ENCODE peak calls at places on chromosomes 3 and 15, in six cellular contexts. G is spleen, Y is K562, H is Peyer's patch, F is psoas muscle, O is suprapubic skin. L is an unnamed sample. For H3K4me1, the result is how much of the 10 kb centered on the place peaks cover.

GRCh38 chr3:197352382-197352781 is 54.0 kb upstream of the DLG1 start:
- DNase-seq in G (no peak), Y (no peak), H (no peak), F (peak), O (no peak), L (no peak)

GRCh38 chr3:73192036-73192738 is 130.7 kb downstream of the EBLN2 start:
- DNase-seq in G (no peak), Y (peak), H (no peak), F (no peak), O (no peak), L (no peak)

GRCh38 chr3:111229301-111229700 is 157.7 kb downstream of the NECTIN3 start:
- DNase-seq in G (no peak), Y (no peak), H (no peak), F (no peak), O (no peak), L (no peak)

GRCh38 chr3:129304141-129304540 is 25.5 kb downstream of the HMCES start:
- DNase-seq in G (no peak), Y (no peak), H (no peak), F (no peak), O (no peak), L (no peak)

GRCh38 chr3:16352428-16352827 is 87.4 kb downstream of the OXNAD1 start:
- DNase-seq in G (no peak), Y (no peak), H (no peak), F (no peak), O (no peak), L (peak)

GRCh38 chr15:59918994-59919951 is 84.8 kb upstream of the FOXB1 start:
- DNase-seq in G (no peak), Y (no peak), H (no peak), F (no peak), O (no peak), L (no peak)

GRCh38 chr3:140176526-140176925 is 241.5 kb downstream of the CLSTN2 start:
- DNase-seq in G (no peak), Y (no peak), H (no peak), F (no peak), O (no peak), L (no peak)

GRCh38 chr3:190517696-190518095 is 3.8 kb downstream of the IL1RAP start:
- DNase-seq in G (no peak), Y (no peak), H (no peak), F (no peak), O (no peak), L (no peak)

GRCh38 chr3:143243686-143244085 is 124.1 kb downstream of the CHST2 start:
- DNase-seq in G (no peak), Y (no peak), H (no peak), F (no peak), O (no peak), L (no peak)

GRCh38 chr3:114809668-114810413 is 337.2 kb downstream of the ZBTB20 start:
- DNase-seq in G (no peak), Y (no peak), H (no peak), F (no peak), O (no peak), L (no peak)

GRCh38 chr3:61768284-61769012 is 207.1 kb downstream of the PTPRG start:
- DNase-seq in G (no peak), Y (no peak), H (no peak), F (no peak), O (no peak), L (no peak)

GRCh38 chr15:38652998-38653397 is 88.4 kb upstream of the RASGRP1 start:
- DNase-seq in G (no peak), Y (no peak), H (no peak), F (no peak), O (no peak), L (no peak)

GRCh38 chr15:77187751-77188464 is 117.0 kb upstream of the TSPAN3 start:
- DNase-seq in G (no peak), Y (no peak), H (no peak), F (peak), O (no peak), L (peak)

GRCh38 chr15:89338036-89338435 is 3.4 kb upstream of the POLG start:
- DNase-seq in G (no peak), Y (no peak), H (no peak), F (no peak), O (no peak), L (no peak)

GRCh38 chr3:184160456-184160855 is 5.3 kb downstream of the DVL3 start:
- DNase-seq in G (peak), Y (no peak), H (no peak), F (no peak), O (no peak), L (no peak)

GRCh38 chr3:39000008-39000450 is 51.7 kb downstream of the SCN11A start:
- DNase-seq in G (no peak), Y (peak), H (no peak), F (no peak), O (no peak), L (no peak)

GRCh38 chr15:68380456-68380855 is 51.5 kb downstream of the ITGA11 start:
- DNase-seq in G (no peak), Y (no peak), H (no peak), F (no peak), O (peak), L (peak)

GRCh38 chr15:54618120-54618519 is 578.6 kb downstream of the RSL24D1 start:
- DNase-seq in G (no peak), Y (no peak), H (no peak), F (no peak), O (no peak), L (no peak)

GRCh38 chr3:11157406-11157805 is 3.1 kb downstream of the HRH1 start:
- DNase-seq in G (peak), Y (no peak), H (no peak), F (no peak), O (no peak), L (no peak)

GRCh38 chr3:11154953-11155325 is 646 bp downstream of the HRH1 start:
- DNase-seq in G (peak), Y (no peak), H (no peak), F (no peak), O (no peak), L (no peak)

GRCh38 chr3:11155341-11156025 is 1.2 kb downstream of the HRH1 start:
- DNase-seq in G (no peak), Y (peak), H (peak), F (peak), O (peak), L (no peak)

GRCh38 chr3:11156026-11156410 is 1.7 kb downstream of the HRH1 start:
- DNase-seq in G (peak), Y (no peak), H (no peak), F (no peak), O (no peak), L (no peak)

DNA sequence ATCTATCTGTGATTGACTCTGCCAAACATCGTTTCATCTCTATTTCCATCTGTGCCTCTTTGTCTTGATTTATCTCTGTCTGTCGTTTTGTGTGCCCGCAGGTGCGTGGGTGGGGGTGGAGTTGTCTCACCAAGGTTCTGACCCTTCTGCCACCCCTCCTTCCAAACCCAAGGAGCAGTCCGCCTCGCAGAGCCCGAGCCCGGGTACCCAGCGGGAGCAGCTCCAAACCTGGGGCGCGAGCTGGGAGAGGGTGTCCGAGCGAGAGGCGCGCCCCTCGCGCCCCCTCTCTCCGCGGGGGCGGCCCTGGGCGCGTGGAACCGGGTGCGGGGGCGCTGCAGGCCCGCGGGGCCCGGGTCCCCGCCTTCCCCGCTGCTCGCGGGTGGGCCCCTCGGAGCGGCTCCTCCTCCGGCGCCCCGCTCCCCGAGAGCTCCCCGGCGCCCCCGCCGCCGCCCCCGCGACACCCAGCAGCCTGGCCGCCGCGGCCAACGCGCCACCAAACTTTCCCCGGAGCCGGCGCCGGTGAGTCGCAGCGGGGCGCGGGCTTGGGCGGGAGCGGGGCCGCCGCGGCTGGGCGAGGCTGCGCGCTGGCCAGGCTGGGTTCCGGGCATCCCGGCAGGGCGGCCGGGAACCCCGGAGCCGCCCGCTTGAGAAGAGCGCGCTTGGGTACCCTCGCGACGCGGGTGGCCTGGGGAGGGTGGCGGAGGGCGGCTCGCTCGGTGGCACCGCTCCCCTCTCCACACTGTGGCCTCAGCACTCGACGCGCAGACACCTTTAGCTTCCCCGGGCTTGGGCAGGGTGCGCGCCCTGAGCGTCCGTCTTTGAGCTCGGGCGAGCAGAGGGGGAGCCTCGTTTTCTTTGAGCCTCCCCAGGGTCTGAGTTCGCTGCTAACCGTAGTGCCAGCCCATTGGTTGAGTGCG is at the start of gene HRH1:
- DNase-seq in G (peak), Y (peak), H (peak), F (peak), O (no peak), L (no peak)
- H3K4me1 ChIP-seq in G (under half), Y (under half), H (under half), F (under half), O (under half), L (under half)

GRCh38 chr15:81298606-81299005 is 25.3 kb downstream of the STARD5 start:
- DNase-seq in G (peak), Y (no peak), H (no peak), F (no peak), O (no peak), L (no peak)
- H3K27ac ChIP-seq in G (peak), Y (no peak), H (peak), F (no peak), O (no peak), L (no peak)

DNA sequence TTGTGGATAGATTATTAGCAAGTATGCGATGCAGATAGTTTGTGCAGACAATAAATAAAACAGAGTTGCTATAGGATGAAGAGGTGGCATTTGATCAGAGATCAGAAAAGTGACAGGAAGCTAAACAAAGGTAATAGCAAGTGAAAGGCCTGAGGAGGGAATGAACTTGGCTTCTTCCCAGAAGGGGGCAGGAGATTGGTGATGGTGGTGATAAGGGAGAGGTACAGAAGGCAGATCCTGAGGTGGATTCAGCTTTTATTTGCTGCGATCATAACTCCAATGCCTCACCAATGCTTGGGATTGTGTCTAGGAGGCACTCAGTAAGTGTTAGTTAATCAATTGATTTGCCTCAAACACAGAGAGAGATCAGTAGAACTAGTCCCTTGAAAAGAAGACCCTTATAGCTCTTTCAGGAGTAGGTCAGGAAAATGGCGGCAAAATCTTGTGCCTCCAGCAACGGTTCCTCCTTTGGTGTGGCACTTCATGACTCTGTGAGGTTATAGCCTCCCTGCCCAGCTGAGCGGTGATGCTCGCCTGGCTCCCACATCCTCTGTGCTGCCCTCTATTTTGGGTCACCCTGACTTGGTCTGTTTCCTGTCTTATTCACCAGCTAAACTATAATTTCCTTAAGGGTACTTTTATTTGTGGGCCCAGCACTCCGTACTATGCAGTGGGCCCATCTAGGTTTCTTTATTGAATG is 37.5 kb downstream of the TGFBR2 start:
- DNase-seq in G (peak), Y (no peak), H (no peak), F (no peak), O (no peak), L (no peak)
- H3K4me1 ChIP-seq in G (half or more), Y (under half), H (half or more), F (under half), O (half or more), L (under half)

DNA sequence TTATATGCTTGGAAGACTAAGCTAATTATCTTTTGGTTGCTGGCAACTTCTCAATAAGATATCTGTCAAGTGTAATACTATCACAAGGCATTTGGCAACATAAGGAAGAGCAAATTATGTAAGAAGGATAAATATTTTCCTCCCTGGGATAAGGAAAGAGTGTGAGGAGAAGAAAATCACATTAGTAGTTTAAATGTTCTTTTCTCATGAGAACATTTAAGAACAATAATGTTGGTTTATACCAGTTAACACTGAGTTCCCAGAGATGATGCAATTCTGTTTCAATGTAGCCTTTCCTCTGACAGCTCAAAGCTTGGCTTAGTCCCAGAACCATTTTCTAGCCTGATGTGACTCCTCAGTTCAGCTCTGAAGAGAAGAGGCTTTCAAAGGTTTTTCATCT is 66.1 kb upstream of the NPHP3 start:
- DNase-seq in G (no peak), Y (no peak), H (no peak), F (no peak), O (no peak), L (peak)
- H3K27ac ChIP-seq in G (no peak), Y (no peak), H (no peak), F (no peak), O (no peak), L (peak)

GRCh38 chr15:98721166-98721565 is 72.8 kb downstream of the IGF1R start:
- DNase-seq in G (no peak), Y (no peak), H (no peak), F (no peak), O (no peak), L (no peak)

GRCh38 chr15:98723195-98723594 is 74.9 kb downstream of the IGF1R start:
- DNase-seq in G (no peak), Y (no peak), H (no peak), F (no peak), O (no peak), L (no peak)

GRCh38 chr15:98722645-98723044 is 74.3 kb downstream of the IGF1R start:
- DNase-seq in G (no peak), Y (no peak), H (no peak), F (no peak), O (no peak), L (no peak)

GRCh38 chr15:98720577-98720976 is 72.2 kb downstream of the IGF1R start:
- DNase-seq in G (no peak), Y (no peak), H (no peak), F (no peak), O (no peak), L (no peak)

GRCh38 chr15:98722209-98722608 is 73.9 kb downstream of the IGF1R start:
- DNase-seq in G (no peak), Y (no peak), H (no peak), F (no peak), O (no peak), L (no peak)
- H3K4me1 ChIP-seq in G (half or more), Y (under half), H (under half), F (under half), O (under half), L (half or more)